ENCODE peak calls at places on chromosomes 6 and 20, in four cellular contexts. E, L, Y and C are unnamed samples.

GRCh38 chr20:6558361-6558760 is 209.1 kb upstream of the BMP2 start:
- DNase-seq in E (no peak), L (no peak), Y (no peak), C (no peak)

GRCh38 chr6:143700684-143701342 is 23.0 kb downstream of the PHACTR2 start:
- DNase-seq in E (no peak), L (no peak), Y (no peak), C (no peak)

GRCh38 chr6:154201708-154202107 is 154.9 kb downstream of the IPCEF1 start:
- DNase-seq in E (no peak), L (no peak), Y (no peak), C (no peak)

GRCh38 chr6:41040101-41040910 is 1.3 kb upstream of the UNC5CL start:
- DNase-seq in E (no peak), L (peak), Y (no peak), C (no peak)

GRCh38 chr6:103404799-103405198 is 1454.9 kb downstream of the HACE1 start:
- DNase-seq in E (no peak), L (no peak), Y (no peak), C (no peak)

GRCh38 chr20:19176483-19176882 is 36.0 kb upstream of the SLC24A3 start:
- DNase-seq in E (no peak), L (no peak), Y (no peak), C (no peak)

GRCh38 chr20:37727957-37728634 is 34.3 kb downstream of the CTNNBL1 start:
- DNase-seq in E (no peak), L (no peak), Y (no peak), C (no peak)

GRCh38 chr20:13221673-13222318 is 722 bp downstream of the ISM1 start:
- DNase-seq in E (no peak), L (peak), Y (no peak), C (peak)

GRCh38 chr6:72916298-72916697 is 294.4 kb downstream of the KCNQ5 start:
- DNase-seq in E (no peak), L (no peak), Y (no peak), C (no peak)

GRCh38 chr6:105786449-105786848 is 299.7 kb upstream of the PRDM1 start:
- DNase-seq in E (no peak), L (no peak), Y (no peak), C (no peak)

GRCh38 chr20:36236786-36237121 is 476 bp downstream of the AAR2 start:
- DNase-seq in E (no peak), L (no peak), Y (no peak), C (no peak)

DNA sequence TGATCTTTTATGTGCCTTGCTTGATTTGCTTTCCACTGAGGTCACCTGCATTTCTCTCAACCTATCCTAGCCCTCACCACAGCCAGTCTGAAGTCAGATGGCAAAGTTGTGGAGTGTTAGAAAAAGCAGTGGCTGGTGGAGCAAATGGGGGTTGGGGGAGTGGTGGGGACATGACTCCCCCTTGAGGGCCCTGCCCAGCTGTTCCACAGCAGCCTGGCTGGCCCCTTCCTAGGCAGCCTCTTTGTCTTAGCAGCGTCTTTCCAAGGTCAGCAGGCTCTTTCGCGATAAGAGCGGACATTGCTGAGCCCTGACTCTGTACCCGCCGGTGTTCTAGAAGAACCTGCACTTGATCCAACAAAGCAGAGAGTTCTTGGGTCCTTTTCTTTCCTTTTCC is 56.0 kb upstream of the TAGAP start:
- DNase-seq in E (no peak), L (no peak), Y (no peak), C (no peak)
- TF ChIP-seq CTCF in E (no peak), L (no peak), Y (no peak), C (no peak)

GRCh38 chr6:156634971-156635371 is 142.2 kb upstream of the ARID1B start:
- DNase-seq in E (no peak), L (no peak), Y (no peak), C (peak)
- H3K4me3 ChIP-seq in E (peak), L (no peak), Y (no peak), C (no peak)

GRCh38 chr6:20564777-20565176 is 30.5 kb downstream of the CDKAL1 start:
- DNase-seq in E (no peak), L (no peak), Y (no peak), C (peak)
- TF ChIP-seq CTCF in E (no peak), L (no peak), Y (no peak), C (no peak)

GRCh38 chr6:145498425-145498824 is 236.9 kb downstream of the EPM2A start:
- DNase-seq in E (no peak), L (no peak), Y (no peak), C (no peak)
- H3K4me3 ChIP-seq in E (no peak), L (no peak), Y (no peak), C (no peak)

GRCh38 chr20:40644863-40645262 is 44.2 kb downstream of the MAFB start:
- DNase-seq in E (no peak), L (no peak), Y (no peak), C (no peak)

GRCh38 chr20:40643891-40644290 is 45.1 kb downstream of the MAFB start:
- DNase-seq in E (no peak), L (no peak), Y (no peak), C (no peak)

GRCh38 chr20:40648505-40649072 is 40.4 kb downstream of the MAFB start:
- DNase-seq in E (no peak), L (no peak), Y (no peak), C (no peak)

GRCh38 chr20:40650707-40651106 is 38.3 kb downstream of the MAFB start:
- DNase-seq in E (no peak), L (no peak), Y (no peak), C (no peak)

GRCh38 chr20:40646321-40647212 is 42.5 kb downstream of the MAFB start:
- DNase-seq in E (no peak), L (no peak), Y (no peak), C (no peak)
- TF ChIP-seq CTCF in E (no peak), L (no peak), Y (no peak), C (no peak)

GRCh38 chr6:8535505-8535904 is 100.2 kb upstream of the SLC35B3 start:
- DNase-seq in E (no peak), L (no peak), Y (no peak), C (no peak)

GRCh38 chr6:8527818-8528217 is 92.5 kb upstream of the SLC35B3 start:
- DNase-seq in E (no peak), L (no peak), Y (no peak), C (no peak)

GRCh38 chr6:8529250-8529649 is 93.9 kb upstream of the SLC35B3 start:
- DNase-seq in E (no peak), L (no peak), Y (no peak), C (no peak)

GRCh38 chr6:8526619-8527018 is 91.3 kb upstream of the SLC35B3 start:
- DNase-seq in E (no peak), L (no peak), Y (no peak), C (no peak)

GRCh38 chr6:8530775-8531435 is 95.6 kb upstream of the SLC35B3 start:
- DNase-seq in E (no peak), L (no peak), Y (no peak), C (no peak)
- H3K4me3 ChIP-seq in E (no peak), L (no peak), Y (no peak), C (no peak)

GRCh38 chr6:147468634-147469033 is 39.9 kb upstream of the SAMD5 start:
- DNase-seq in E (no peak), L (no peak), Y (no peak), C (no peak)
- TF ChIP-seq CTCF in E (no peak), L (no peak), Y (no peak), C (no peak)

GRCh38 chr20:2984028-2984501 is 59.4 kb upstream of the GNRH2 start:
- DNase-seq in E (no peak), L (no peak), Y (no peak), C (peak)
- H3K4me3 ChIP-seq in E (no peak), L (no peak), Y (no peak), C (peak)

GRCh38 chr20:34083137-34083536 is 28.9 kb downstream of the EIF2S2 start:
- DNase-seq in E (peak), L (peak), Y (no peak), C (no peak)
- TF ChIP-seq CTCF in E (no peak), L (no peak), Y (no peak), C (no peak)

DNA sequence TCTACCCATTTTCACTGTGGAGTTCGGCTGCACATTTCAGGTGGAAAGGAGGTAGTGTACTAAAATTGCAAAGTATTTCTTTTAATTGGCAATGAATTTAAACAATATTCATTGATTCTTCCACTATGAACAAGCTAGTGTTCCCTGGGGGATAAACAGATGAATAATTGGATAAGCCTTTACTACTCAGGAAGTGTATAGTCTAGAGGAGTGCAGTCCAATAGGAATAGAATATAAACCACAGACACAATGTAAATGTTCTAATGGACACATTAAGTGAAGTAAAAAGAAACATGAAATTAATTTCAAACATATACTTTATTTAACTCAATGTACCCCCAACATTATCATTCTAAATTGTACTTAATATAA is 28.7 kb downstream of the SGK1 start:
- DNase-seq in E (no peak), L (no peak), Y (no peak), C (no peak)
- H3K4me3 ChIP-seq in E (no peak), L (no peak), Y (no peak), C (no peak)